ENCODE peak calls at places on chromosomes 12 and 14, in six cellular contexts. C is NT2/D1; J is kidney tubule cell; I is activated CD4-positive, alpha-beta T cell treated with anti-CD3 and anti-CD28 coated beads for 36 hours; Z is uterus; L is HS-5. K is an unnamed sample.
A peak's percentile ranks its signal among the peaks of the same experiment; 100 is the strongest.

GRCh38 chr14:22973217-22974032 is 8.9 kb downstream of the AJUBA start:
- DNase-seq in C (no peak), J (peak; percentile 76), I (peak; percentile 56), Z (peak; percentile 57), L (no peak), K (no peak)

GRCh38 chr12:1878214-1878613 is 40.2 kb downstream of the CACNA2D4 start:
- DNase-seq in C (no peak), J (no peak), I (no peak), Z (no peak), L (no peak), K (no peak)

GRCh38 chr14:94329857-94330256 is 6.7 kb upstream of the SERPINA6 start:
- DNase-seq in C (no peak), J (no peak), I (no peak), Z (no peak), L (no peak), K (no peak)

GRCh38 chr12:40325349-40325960 is 100.7 kb downstream of the LRRK2 start:
- DNase-seq in C (peak; percentile 32), J (peak; percentile 32), I (peak; percentile 3), Z (no peak), L (no peak), K (no peak)

GRCh38 chr12:51676875-51677274 is 85.8 kb downstream of the SCN8A start:
- DNase-seq in C (no peak), J (no peak), I (no peak), Z (no peak), L (no peak), K (no peak)

GRCh38 chr14:56482306-56482705 is 97.3 kb upstream of the TMEM260 start:
- DNase-seq in C (peak; percentile 43), J (peak; percentile 48), I (peak; percentile 18), Z (no peak), L (no peak), K (no peak)

GRCh38 chr12:51678086-51678724 is 87.2 kb downstream of the SCN8A start:
- DNase-seq in C (peak; percentile 57), J (peak; percentile 58), I (peak; percentile 38), Z (no peak), L (no peak), K (no peak)

GRCh38 chr14:96054661-96055060 is 15.5 kb downstream of the C14orf132 start:
- DNase-seq in C (no peak), J (no peak), I (no peak), Z (no peak), L (no peak), K (no peak)

GRCh38 chr12:123398177-123398916 is 14.4 kb downstream of the KMT5A start:
- DNase-seq in C (no peak), J (peak; percentile 43), I (no peak), Z (peak; percentile 31), L (no peak), K (no peak)

GRCh38 chr12:32533971-32534590 is 134.7 kb downstream of the FGD4 start:
- DNase-seq in C (peak; percentile 59), J (peak; percentile 78), I (no peak), Z (peak; percentile 34), L (peak; percentile 43), K (no peak)

GRCh38 chr14:59358105-59358504 is 107.1 kb downstream of the GPR135 start:
- DNase-seq in C (peak; percentile 63), J (peak; percentile 80), I (no peak), Z (peak; percentile 34), L (peak; percentile 93), K (no peak)

GRCh38 chr12:6662602-6662905 is 365 bp downstream of the ING4 start:
- DNase-seq in C (no peak), J (no peak), I (no peak), Z (no peak), L (no peak), K (no peak)

GRCh38 chr12:13386269-13387039 is 189.9 kb downstream of the EMP1 start:
- DNase-seq in C (peak; percentile 72), J (no peak), I (no peak), Z (no peak), L (no peak), K (no peak)

GRCh38 chr12:867905-868304 is 81.6 kb downstream of the RAD52 start:
- DNase-seq in C (no peak), J (no peak), I (no peak), Z (no peak), L (no peak), K (no peak)

GRCh38 chr12:19181666-19182426 is 52.3 kb downstream of the PLEKHA5 start:
- DNase-seq in C (no peak), J (no peak), I (no peak), Z (no peak), L (no peak), K (no peak)

GRCh38 chr12:24890048-24890447 is 58.9 kb downstream of the BCAT1 start:
- DNase-seq in C (no peak), J (no peak), I (no peak), Z (no peak), L (no peak), K (no peak)

GRCh38 chr12:87280893-87281292 is 748.3 kb downstream of the C12orf50 start:
- DNase-seq in C (no peak), J (no peak), I (no peak), Z (no peak), L (no peak), K (no peak)

GRCh38 chr12:64538146-64538545 is 72.1 kb upstream of the RASSF3 start:
- DNase-seq in C (no peak), J (no peak), I (no peak), Z (no peak), L (no peak), K (no peak)

GRCh38 chr12:14395059-14395778 is 29.7 kb downstream of the ATF7IP start:
- DNase-seq in C (no peak), J (no peak), I (no peak), Z (no peak), L (no peak), K (no peak)

GRCh38 chr14:57559561-57559960 is 65.9 kb upstream of the CCDC198 start:
- DNase-seq in C (no peak), J (peak; percentile 57), I (no peak), Z (no peak), L (no peak), K (no peak)

GRCh38 chr12:121065345-121065744 is 26.3 kb upstream of the OASL start:
- DNase-seq in C (no peak), J (no peak), I (no peak), Z (no peak), L (no peak), K (no peak)

GRCh38 chr12:65824314-65824563 is at the start of gene HMGA2:
- DNase-seq in C (no peak), J (no peak), I (peak; percentile 46), Z (no peak), L (peak; percentile 74), K (no peak)

GRCh38 chr14:52399104-52399503 is 85.0 kb downstream of the PTGER2 start:
- DNase-seq in C (no peak), J (no peak), I (no peak), Z (peak; percentile 48), L (no peak), K (no peak)

GRCh38 chr12:93536766-93537515 is 35.5 kb upstream of the SOCS2 start:
- DNase-seq in C (no peak), J (peak; percentile 69), I (no peak), Z (no peak), L (no peak), K (no peak)

GRCh38 chr14:50985124-50985815 is 41.0 kb upstream of the PYGL start:
- DNase-seq in C (no peak), J (no peak), I (no peak), Z (no peak), L (no peak), K (no peak)

GRCh38 chr12:118827047-118827446 is 154.3 kb upstream of the SRRM4 start:
- DNase-seq in C (no peak), J (no peak), I (no peak), Z (no peak), L (no peak), K (no peak)

GRCh38 chr12:90515199-90516175 is 439.5 kb downstream of the CCER1 start:
- DNase-seq in C (no peak), J (peak; percentile 2), I (no peak), Z (no peak), L (peak; percentile 18), K (no peak)

K was measured in T-helper 9 cell.